ENCODE peak calls at places on chromosomes 7 and 10, in six cellular contexts. J is right atrium auricular region, Y is choroid plexus epithelial cell, R is spleen, G is cardiac muscle cell, K is left ventricle myocardium inferior. N is an unnamed sample.

GRCh38 chr7:140176271-140176701 is 497 bp downstream of the KDM7A start:
- DNase-seq in J (no peak), Y (no peak), R (no peak), G (peak), K (no peak), N (no peak)

GRCh38 chr7:100176096-100176835 is 915 bp downstream of the GPC2 start:
- DNase-seq in J (no peak), Y (no peak), R (peak), G (no peak), K (no peak), N (no peak)

GRCh38 chr10:128474571-128474970 is 348.3 kb upstream of the MKI67 start:
- DNase-seq in J (no peak), Y (no peak), R (no peak), G (no peak), K (no peak), N (no peak)

GRCh38 chr10:2476236-2476814 is 591.0 kb upstream of the PFKP start:
- DNase-seq in J (no peak), Y (no peak), R (no peak), G (no peak), K (no peak), N (no peak)

GRCh38 chr10:98378722-98379121 is 36.3 kb downstream of the PYROXD2 start:
- DNase-seq in J (no peak), Y (peak), R (no peak), G (no peak), K (no peak), N (no peak)

GRCh38 chr7:139427029-139427420 is 56.4 kb downstream of the KLRG2 start:
- DNase-seq in J (no peak), Y (no peak), R (no peak), G (no peak), K (no peak), N (no peak)

GRCh38 chr10:34228066-34228465 is 587.0 kb downstream of the PARD3 start:
- DNase-seq in J (no peak), Y (no peak), R (no peak), G (no peak), K (no peak), N (no peak)

GRCh38 chr7:45973725-45974532 is 52.9 kb upstream of the IGFBP3 start:
- DNase-seq in J (no peak), Y (peak), R (no peak), G (peak), K (no peak), N (no peak)

GRCh38 chr10:119898577-119898976 is 6.0 kb downstream of the SEC23IP start:
- DNase-seq in J (no peak), Y (no peak), R (no peak), G (no peak), K (no peak), N (no peak)

GRCh38 chr10:122293156-122293978 is 22.3 kb downstream of the BTBD16 start:
- DNase-seq in J (no peak), Y (no peak), R (no peak), G (no peak), K (no peak), N (no peak)

GRCh38 chr10:5457741-5458140 is 41.6 kb downstream of the CALML5 start:
- DNase-seq in J (no peak), Y (no peak), R (no peak), G (no peak), K (no peak), N (no peak)

GRCh38 chr7:107169120-107170050 is 582 bp downstream of the HBP1 start:
- DNase-seq in J (peak), Y (peak), R (peak), G (peak), K (peak), N (peak)

GRCh38 chr7:107168233-107169119 is at the start of gene HBP1:
- DNase-seq in J (peak), Y (peak), R (peak), G (peak), K (peak), N (peak)

GRCh38 chr7:107167483-107168232 is 1.1 kb upstream of the HBP1 start:
- DNase-seq in J (no peak), Y (peak), R (no peak), G (peak), K (peak), N (peak)

GRCh38 chr7:107165341-107165740 is 3.5 kb upstream of the HBP1 start:
- DNase-seq in J (no peak), Y (no peak), R (no peak), G (no peak), K (no peak), N (no peak)

DNA sequence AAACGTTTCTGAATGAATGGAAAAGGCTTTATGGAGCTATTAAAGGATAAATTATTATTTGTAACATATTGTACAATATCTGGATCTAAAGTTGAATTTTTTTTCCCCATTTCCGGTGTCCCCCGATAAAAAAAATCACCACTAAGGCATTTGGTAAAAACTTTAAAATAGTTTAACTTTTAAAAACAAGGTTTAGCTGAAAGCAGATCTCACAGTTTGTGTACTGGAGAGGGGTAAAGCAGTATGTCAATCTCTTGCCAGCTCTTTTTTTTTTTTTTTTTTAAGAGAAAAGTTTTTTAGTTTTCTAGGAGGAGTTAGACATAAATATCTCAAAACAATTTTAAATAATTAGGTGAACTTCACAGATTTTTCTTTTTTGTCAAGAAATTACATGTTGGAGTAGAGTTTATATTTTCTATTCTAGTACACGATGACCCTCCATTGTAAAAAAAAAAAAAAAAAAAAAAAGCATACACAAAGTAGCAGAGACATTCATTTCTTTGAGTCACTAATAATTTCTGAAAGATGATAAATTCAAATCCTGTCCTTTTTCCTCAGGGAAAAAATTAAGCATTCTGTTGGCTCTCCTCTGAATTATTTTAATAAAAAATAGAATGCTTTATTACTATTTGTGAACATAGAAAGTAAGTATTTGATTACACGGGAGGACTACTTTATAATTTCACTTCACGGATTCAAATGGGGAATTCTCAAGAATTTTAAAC is 1.9 kb upstream of the HBP1 start:
- DNase-seq in J (no peak), Y (no peak), R (no peak), G (no peak), K (no peak), N (no peak)
- H3K4me3 ChIP-seq in J (peak), Y (peak), R (peak), G (peak), K (peak), N (peak)

DNA sequence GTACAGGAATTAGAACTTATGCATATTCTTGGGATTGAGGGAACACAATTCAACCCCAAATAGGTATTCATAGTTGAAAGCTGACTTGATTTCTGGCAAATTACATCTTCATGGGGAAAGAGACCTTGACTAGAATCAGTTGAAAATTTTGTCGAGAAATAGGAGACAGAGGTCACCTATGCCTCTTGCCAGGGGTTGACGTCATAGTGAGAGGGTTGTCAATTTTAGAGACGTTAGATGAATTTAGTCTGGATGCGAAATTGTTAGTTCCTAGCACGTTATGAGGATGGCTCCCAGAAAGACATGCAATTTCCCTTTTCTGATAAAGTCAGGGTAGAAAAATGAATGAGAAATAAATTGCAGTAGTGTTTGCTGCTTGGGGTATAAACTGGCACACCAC is 59.3 kb downstream of the SEC61G start:
- DNase-seq in J (no peak), Y (no peak), R (no peak), G (no peak), K (no peak), N (no peak)
- TF ChIP-seq CTCF in J (no peak), Y (no peak), R (no peak), G (no peak), K (no peak), N (no peak)

GRCh38 chr10:109915566-109915965 is 7.7 kb downstream of the XPNPEP1 start:
- DNase-seq in J (no peak), Y (no peak), R (no peak), G (no peak), K (no peak), N (no peak)

GRCh38 chr10:109913351-109913902 is 9.9 kb downstream of the XPNPEP1 start:
- DNase-seq in J (no peak), Y (no peak), R (no peak), G (no peak), K (no peak), N (no peak)

GRCh38 chr10:109911903-109912302 is 11.4 kb downstream of the XPNPEP1 start:
- DNase-seq in J (no peak), Y (no peak), R (no peak), G (no peak), K (no peak), N (no peak)

GRCh38 chr10:109914966-109915365 is 8.3 kb downstream of the XPNPEP1 start:
- DNase-seq in J (no peak), Y (peak), R (no peak), G (no peak), K (no peak), N (peak)

DNA sequence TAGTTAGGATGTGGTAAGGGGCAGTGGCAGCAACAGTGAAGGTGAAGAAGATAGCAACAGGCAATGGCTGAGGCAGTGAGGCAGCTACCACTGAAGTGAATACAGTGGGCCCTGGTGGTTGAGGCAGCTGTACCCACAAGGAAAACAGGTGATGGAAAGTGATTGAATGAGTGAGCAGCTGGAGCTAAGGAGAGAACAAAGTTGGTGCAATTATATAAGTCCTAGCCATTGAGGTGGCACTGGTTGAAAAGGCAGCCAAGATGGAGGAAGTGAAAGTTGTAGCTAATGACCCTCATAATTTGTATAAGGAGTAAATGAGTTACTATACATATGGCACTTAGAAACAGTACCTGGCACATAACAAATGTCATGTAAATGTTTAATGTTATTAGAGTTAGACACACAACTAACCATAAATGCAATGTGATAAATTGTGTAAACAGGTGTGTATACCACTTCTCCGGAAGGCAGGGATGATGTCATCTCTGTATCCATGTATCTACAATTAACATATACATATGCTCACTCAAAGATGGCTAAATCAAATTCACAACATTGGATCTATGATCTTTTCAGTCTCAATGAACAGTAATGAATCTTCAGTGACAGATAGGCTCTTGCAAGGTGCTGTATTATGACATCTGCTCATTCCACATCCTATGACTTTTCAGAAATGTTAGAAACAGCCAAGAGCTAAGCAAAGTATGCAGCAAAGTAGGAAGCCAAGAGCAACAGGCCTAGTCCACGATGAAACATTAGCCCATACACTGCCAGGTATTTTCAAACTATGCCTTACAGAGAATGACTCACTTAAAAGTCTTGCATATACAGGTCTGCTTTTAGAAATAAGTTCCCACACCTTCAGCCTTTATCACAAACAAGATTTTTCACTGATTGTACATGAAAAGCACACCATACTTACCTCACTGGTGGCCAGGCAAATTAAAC is 10.7 kb downstream of the XPNPEP1 start:
- DNase-seq in J (no peak), Y (peak), R (no peak), G (no peak), K (no peak), N (peak)
- H3K4me3 ChIP-seq in J (no peak), Y (no peak), R (no peak), G (no peak), K (no peak), N (no peak)

GRCh38 chr7:151459726-151460473 is 20.0 kb upstream of the CRYGN start:
- DNase-seq in J (peak), Y (peak), R (no peak), G (peak), K (peak), N (peak)
- TF ChIP-seq CTCF in J (peak), Y (peak), R (no peak), G (peak), K (peak), N (peak)